ENCODE peak calls at places on chromosomes 1 and 21, in six cellular contexts. V is amniotic stem cell; H is posterior cingulate gyrus; I is occipital lobe; T is stimulated activated CD8-positive, alpha-beta memory T cell treated with anti-CD3 and anti-CD28 coated beads, Interleukin-4, amount 100 ng/mL, for 4 hours; L is progenitor cell of endocrine pancreas. Q is an unnamed sample.

GRCh38 chr1:168430348-168430747 is 113.4 kb downstream of the XCL2 start:
- DNase-seq in H (peak), L (no peak), T (no peak), V (no peak), I (peak), Q (no peak)

GRCh38 chr1:183879477-183879876 is 74.6 kb downstream of the RGL1 start:
- DNase-seq in V (no peak), H (no peak), L (no peak), I (no peak), T (no peak), Q (no peak)

GRCh38 chr1:111221633-111222286 is 5.8 kb upstream of the CHI3L2 start:
- DNase-seq in T (no peak), H (no peak), L (no peak), V (no peak), I (no peak), Q (peak)

GRCh38 chr1:173477286-173478098 is at the start of gene PRDX6:
- DNase-seq in L (peak), H (no peak), V (peak), T (peak), I (no peak), Q (peak)

GRCh38 chr1:25657786-25658760 is 41.5 kb downstream of the MAN1C1 start:
- DNase-seq in L (no peak), T (no peak), V (no peak), H (no peak), I (no peak), Q (no peak)

GRCh38 chr1:24112381-24113169 is 640 bp upstream of the MYOM3 start:
- DNase-seq in L (no peak), V (no peak), T (peak), I (peak), H (peak), Q (peak)

GRCh38 chr1:97849350-97850339 is 71.2 kb downstream of the DPYD start:
- DNase-seq in T (no peak), I (no peak), L (no peak), H (no peak), V (peak), Q (peak)

GRCh38 chr21:46126321-46127238 is 28.7 kb downstream of the COL6A2 start:
- DNase-seq in L (no peak), T (no peak), I (no peak), V (no peak), H (peak), Q (no peak)

GRCh38 chr1:190320952-190321351 is 156.7 kb downstream of the BRINP3 start:
- DNase-seq in V (peak), T (no peak), H (no peak), L (no peak), I (no peak), Q (peak)

GRCh38 chr1:193747579-193747978 is 561.2 kb upstream of the B3GALT2 start:
- DNase-seq in T (no peak), I (no peak), L (no peak), V (no peak), H (no peak), Q (no peak)

GRCh38 chr21:42082501-42083360 is 11.6 kb downstream of the UMODL1 start:
- DNase-seq in H (no peak), L (no peak), V (no peak), T (no peak), I (no peak), Q (no peak)